ENCODE peak calls at places on chromosomes 2 and 18, in five cellular contexts. X is prostate gland, J is HCT116, L is suprapubic skin, D is upper lobe of left lung. K is an unnamed sample.

GRCh38 chr2:22499082-22499844 is 885.7 kb upstream of the KLHL29 start:
- DNase-seq in L (no peak), J (no peak), D (no peak), X (no peak), K (no peak)

GRCh38 chr2:111015256-111015655 is 105.5 kb upstream of the BCL2L11 start:
- DNase-seq in X (no peak), L (no peak), D (no peak), J (no peak), K (no peak)

GRCh38 chr2:133667085-133667484 is 98.8 kb upstream of the NCKAP5 start:
- DNase-seq in X (no peak), D (no peak), L (no peak), J (no peak), K (no peak)

GRCh38 chr2:222703866-222704265 is 32.4 kb downstream of the MOGAT1 start:
- DNase-seq in J (no peak), D (no peak), L (no peak), X (no peak), K (no peak)

GRCh38 chr2:20491739-20492531 is 45.1 kb downstream of the RHOB start:
- DNase-seq in L (no peak), X (no peak), J (peak; percentile 22), D (no peak), K (no peak)

GRCh38 chr2:152718047-152718908 is at the start of gene ARL6IP6:
- DNase-seq in D (peak; percentile 94), J (peak; percentile 84), L (peak; percentile 97), X (peak; percentile 94), K (peak; percentile 93)

GRCh38 chr2:182062329-182062972 is 76.8 kb downstream of the PPP1R1C start:
- DNase-seq in J (no peak), X (no peak), D (no peak), L (no peak), K (no peak)

GRCh38 chr2:204763974-204764703 is 218.9 kb downstream of the PARD3B start:
- DNase-seq in J (no peak), D (no peak), X (no peak), L (no peak), K (no peak)

GRCh38 chr2:49162151-49162550 is 7.8 kb upstream of the FSHR start:
- DNase-seq in L (no peak), X (no peak), D (no peak), J (no peak), K (no peak)

GRCh38 chr18:60120231-60120630 is 220.4 kb downstream of the PMAIP1 start:
- DNase-seq in D (no peak), X (no peak), J (no peak), L (no peak), K (no peak)

GRCh38 chr18:59700535-59700967 is 3.3 kb upstream of the CCBE1 start:
- DNase-seq in D (no peak), L (no peak), X (no peak), J (no peak), K (peak; percentile 47)

GRCh38 chr2:165018207-165018606 is 62.9 kb upstream of the SLC38A11 start:
- DNase-seq in J (no peak), X (no peak), L (no peak), D (no peak), K (no peak)

GRCh38 chr18:47996091-47996541 is 65.7 kb upstream of the SMAD2 start:
- DNase-seq in X (no peak), J (no peak), L (no peak), D (no peak), K (no peak)

GRCh38 chr18:10965104-10965503 is 184.3 kb downstream of the PIEZO2 start:
- DNase-seq in D (no peak), J (no peak), X (no peak), L (no peak), K (no peak)

GRCh38 chr2:67242456-67242855 is 154.7 kb upstream of the ETAA1 start:
- DNase-seq in L (no peak), J (no peak), D (no peak), X (no peak), K (no peak)

GRCh38 chr2:109322111-109322510 is 193.1 kb downstream of the SH3RF3 start:
- DNase-seq in L (peak; percentile 95), J (no peak), X (peak; percentile 95), D (peak; percentile 72), K (peak; percentile 61)

GRCh38 chr2:68995911-68996310 is 17.1 kb upstream of the ANTXR1 start:
- DNase-seq in X (no peak), D (no peak), J (no peak), L (no peak), K (no peak)

GRCh38 chr18:62606106-62606505 is 83.3 kb downstream of the ZCCHC2 start:
- DNase-seq in X (no peak), J (no peak), D (no peak), L (no peak), K (no peak)

GRCh38 chr2:235394278-235394828 is 99.5 kb upstream of the AGAP1 start:
- DNase-seq in J (peak; percentile 90), X (no peak), L (no peak), D (no peak), K (no peak)

GRCh38 chr2:68282814-68283812 is 30.8 kb upstream of the PPP3R1 start:
- DNase-seq in L (no peak), J (peak; percentile 33), X (peak; percentile 21), D (no peak), K (no peak)

GRCh38 chr18:60196818-60197217 is 175.8 kb downstream of the MC4R start:
- DNase-seq in L (no peak), D (no peak), X (no peak), J (no peak), K (no peak)

GRCh38 chr2:237254369-237254861 is 159.5 kb downstream of the COL6A3 start:
- DNase-seq in J (no peak), X (no peak), L (no peak), D (no peak), K (no peak)

GRCh38 chr18:9825571-9826073 is 60.2 kb upstream of the TXNDC2 start:
- DNase-seq in L (no peak), D (peak; percentile 76), J (peak; percentile 83), X (peak; percentile 71), K (no peak)

GRCh38 chr18:9823805-9824473 is 61.8 kb upstream of the TXNDC2 start:
- DNase-seq in L (no peak), D (no peak), X (no peak), J (no peak), K (no peak)

GRCh38 chr18:9824862-9825479 is 60.8 kb upstream of the TXNDC2 start:
- DNase-seq in D (no peak), X (no peak), L (no peak), J (no peak), K (no peak)

GRCh38 chr18:9822587-9822986 is 63.2 kb upstream of the TXNDC2 start:
- DNase-seq in X (no peak), L (no peak), D (no peak), J (no peak), K (no peak)

DNA sequence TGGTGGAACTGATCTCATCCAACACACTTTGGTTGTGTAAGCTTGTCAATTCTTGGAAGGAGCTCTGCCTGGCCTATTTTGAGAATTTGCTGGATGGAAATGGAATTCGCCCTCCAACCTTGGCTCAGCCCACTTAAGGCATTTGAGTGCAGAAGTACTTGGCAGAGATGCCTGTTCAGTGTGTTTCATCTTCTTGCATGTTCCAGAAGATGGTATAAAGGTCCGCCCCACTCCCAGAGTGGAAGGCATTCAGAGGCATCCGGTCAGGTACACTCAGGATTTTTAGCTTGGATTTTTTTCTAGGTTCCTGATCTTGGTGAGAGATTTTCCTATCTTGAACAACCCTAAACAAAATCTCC is 61.3 kb upstream of the TXNDC2 start:
- DNase-seq in J (no peak), D (peak; percentile 75), L (no peak), X (peak; percentile 29), K (no peak)
- TF ChIP-seq POLR2AphosphoS5 in J (no peak), D (peak; percentile 45), L (no peak), X (peak; percentile 46), K (no peak)

DNA sequence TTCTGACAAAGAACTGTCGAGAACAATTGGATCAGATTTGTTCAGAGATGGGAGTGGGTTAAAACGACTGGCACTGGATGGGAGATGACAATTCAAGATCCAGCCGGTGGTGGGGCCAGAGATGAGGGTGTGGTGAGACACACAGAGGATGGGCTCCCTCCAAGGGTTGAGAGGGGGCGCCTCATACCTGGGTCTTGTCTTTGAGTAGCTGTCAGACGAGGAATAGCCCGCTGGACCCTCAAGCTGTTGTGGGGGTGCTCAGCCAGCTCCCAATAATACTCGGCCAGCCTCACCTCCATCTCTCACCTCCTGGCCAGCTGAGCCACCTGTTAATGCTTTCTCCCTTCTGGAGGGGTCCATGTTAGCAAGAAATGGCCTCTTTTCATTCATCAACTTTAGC is 14.0 kb downstream of the INPP5D start:
- DNase-seq in X (no peak), L (peak; percentile 71), D (no peak), J (no peak), K (peak; percentile 24)
- H3K4me3 ChIP-seq in X (no peak overlapping the region), L (no peak overlapping the region), D (no peak overlapping the region), J (no peak overlapping the region), K (no peak overlapping the region)

GRCh38 chr18:56001576-56001975 is 413.6 kb upstream of the TCF4 start:
- DNase-seq in J (no peak), D (no peak), X (no peak), L (no peak), K (no peak)
- H3K4me1 ChIP-seq in J (no peaks in the 10 kb centered on the region), D (peaks cover 3% of the 10 kb centered on the region), X (no peaks in the 10 kb centered on the region), L (peaks cover 11% of the 10 kb centered on the region), K (no peaks in the 10 kb centered on the region)

GRCh38 chr2:149743842-149744468 is 156.4 kb upstream of the MMADHC start:
- DNase-seq in X (no peak), D (no peak), J (no peak), L (no peak), K (no peak)
- TF ChIP-seq POLR2AphosphoS5 in X (no peak), D (no peak), J (no peak), L (no peak), K (no peak)

GRCh38 chr18:58452392-58453166 is 176.3 kb downstream of the ALPK2 start:
- DNase-seq in J (no peak), L (no peak), D (no peak), X (no peak), K (no peak)

GRCh38 chr18:58455318-58455950 is 173.5 kb downstream of the ALPK2 start:
- DNase-seq in L (no peak), D (peak; percentile 21), J (no peak), X (no peak), K (peak; percentile 52)

GRCh38 chr18:58453913-58454317 is 175.0 kb downstream of the ALPK2 start:
- DNase-seq in X (no peak), J (no peak), L (no peak), D (no peak), K (no peak)

GRCh38 chr18:58453167-58453804 is 175.6 kb downstream of the ALPK2 start:
- DNase-seq in X (no peak), L (no peak), D (no peak), J (no peak), K (no peak)

DNA sequence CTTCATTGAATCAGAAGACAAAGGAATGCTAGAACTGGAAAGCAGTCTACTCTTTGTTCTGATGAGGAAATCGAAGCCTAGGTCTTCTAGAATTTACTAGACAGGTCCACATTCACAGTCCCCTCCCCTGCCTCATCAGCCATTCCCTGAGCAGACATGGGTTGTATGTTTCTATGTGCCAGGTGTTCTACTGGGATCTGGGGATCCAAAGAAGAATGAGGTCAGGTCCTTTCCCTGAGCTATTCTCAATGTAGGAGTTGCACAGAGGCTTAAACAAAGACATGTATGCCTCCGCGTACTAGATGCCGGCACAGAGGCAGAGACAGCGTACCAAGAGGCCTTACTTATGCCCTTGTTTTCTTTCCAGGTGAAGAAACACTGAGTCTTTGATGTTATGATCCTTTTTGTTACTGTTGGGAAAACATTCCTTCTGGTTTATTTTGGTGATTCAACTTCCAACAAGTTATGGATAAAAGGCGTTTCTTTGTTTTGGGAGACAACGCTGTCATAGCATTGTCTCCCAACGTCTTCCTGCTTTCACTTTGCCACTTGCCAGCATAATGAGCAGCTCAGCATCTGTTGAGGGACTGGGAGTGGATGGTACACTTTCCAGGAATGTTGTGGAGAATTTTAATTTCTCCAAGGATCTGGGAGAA is 174.4 kb downstream of the ALPK2 start:
- DNase-seq in J (no peak), D (no peak), L (no peak), X (no peak), K (no peak)
- H3K4me3 ChIP-seq in J (no peak overlapping the region), D (no peak overlapping the region), L (no peak overlapping the region), X (no peak overlapping the region), K (no peak overlapping the region)

GRCh38 chr2:238724728-238725127 is 123.2 kb upstream of the TWIST2 start:
- DNase-seq in X (no peak), J (no peak), L (no peak), D (no peak), K (no peak)
- H3K4me1 ChIP-seq in X (no peaks in the 10 kb centered on the region), J (peaks cover 4% of the 10 kb centered on the region), L (peaks cover 27% of the 10 kb centered on the region), D (no peaks in the 10 kb centered on the region), K (peaks cover 36% of the 10 kb centered on the region)

K was measured in stomach.